ENCODE peak calls at places on chromosomes 6 and 20, in four cellular contexts. One of them, this sample, is unnamed. For H3K4me1, the result is how much of the 10 kb centered on the place peaks cover.

GRCh38 chr20:14406495-14406894 is 69.1 kb upstream of the FLRT3 start:
- DNase-seq in transverse colon: no peak
- DNase-seq in sigmoid colon: no peak
- DNase-seq in prostate gland: no peak
- DNase-seq in this sample: no peak

GRCh38 chr6:31969712-31970603 is 2.0 kb downstream of the DXO start:
- DNase-seq in transverse colon: no peak
- DNase-seq in prostate gland: no peak
- DNase-seq in sigmoid colon: peak
- DNase-seq in this sample: no peak

GRCh38 chr6:149235130-149235561 is 82.4 kb upstream of the TAB2 start:
- DNase-seq in prostate gland: no peak
- DNase-seq in transverse colon: peak
- DNase-seq in sigmoid colon: no peak
- DNase-seq in this sample: no peak

GRCh38 chr20:51306521-51307358 is 235.8 kb downstream of the NFATC2 start:
- DNase-seq in prostate gland: peak
- DNase-seq in transverse colon: peak
- DNase-seq in sigmoid colon: peak
- DNase-seq in this sample: peak

GRCh38 chr20:50260480-50261221 is 70.0 kb downstream of the CEBPB start:
- DNase-seq in transverse colon: no peak
- DNase-seq in prostate gland: no peak
- DNase-seq in sigmoid colon: no peak
- DNase-seq in this sample: no peak

GRCh38 chr6:139257821-139258398 is 33.9 kb downstream of the TXLNB start:
- DNase-seq in prostate gland: no peak
- DNase-seq in transverse colon: no peak
- DNase-seq in sigmoid colon: no peak
- DNase-seq in this sample: no peak

GRCh38 chr6:106525885-106526280 is 103.4 kb downstream of the RTN4IP1 start:
- DNase-seq in transverse colon: no peak
- DNase-seq in sigmoid colon: no peak
- DNase-seq in prostate gland: no peak
- DNase-seq in this sample: no peak

GRCh38 chr20:62666736-62667529 is 24.6 kb downstream of the SLCO4A1 start:
- DNase-seq in sigmoid colon: no peak
- DNase-seq in transverse colon: peak
- DNase-seq in prostate gland: no peak
- DNase-seq in this sample: peak

GRCh38 chr6:37826188-37826587 is 6.7 kb downstream of the ZFAND3 start:
- DNase-seq in transverse colon: no peak
- DNase-seq in prostate gland: no peak
- DNase-seq in sigmoid colon: no peak
- DNase-seq in this sample: no peak

GRCh38 chr20:31630187-31630790 is 7.4 kb upstream of the COX4I2 start:
- DNase-seq in transverse colon: no peak
- DNase-seq in prostate gland: peak
- DNase-seq in sigmoid colon: no peak
- DNase-seq in this sample: peak

GRCh38 chr20:57387463-57387862 is 3.7 kb upstream of the RBM38 start:
- DNase-seq in prostate gland: no peak
- DNase-seq in sigmoid colon: peak
- DNase-seq in transverse colon: no peak
- DNase-seq in this sample: no peak

GRCh38 chr6:50333696-50334095 is 284.0 kb upstream of the DEFB112 start:
- DNase-seq in transverse colon: no peak
- DNase-seq in sigmoid colon: no peak
- DNase-seq in prostate gland: no peak
- DNase-seq in this sample: no peak

GRCh38 chr6:106704327-106704726 is 74.9 kb downstream of the QRSL1 start:
- DNase-seq in prostate gland: no peak
- DNase-seq in sigmoid colon: no peak
- DNase-seq in transverse colon: no peak
- DNase-seq in this sample: no peak

GRCh38 chr6:88629838-88630462 is 333.5 kb downstream of the RNGTT start:
- DNase-seq in prostate gland: no peak
- DNase-seq in transverse colon: no peak
- DNase-seq in sigmoid colon: no peak
- DNase-seq in this sample: no peak

GRCh38 chr6:33785766-33786165 is 3.2 kb downstream of the LEMD2 start:
- DNase-seq in prostate gland: no peak
- DNase-seq in transverse colon: no peak
- DNase-seq in sigmoid colon: no peak
- DNase-seq in this sample: no peak

GRCh38 chr20:53331151-53331973 is 262.3 kb downstream of the ZNF217 start:
- DNase-seq in transverse colon: no peak
- DNase-seq in sigmoid colon: no peak
- DNase-seq in prostate gland: no peak
- DNase-seq in this sample: no peak

GRCh38 chr20:37533154-37533715 is 5.6 kb upstream of the BLCAP start:
- DNase-seq in sigmoid colon: no peak
- DNase-seq in transverse colon: no peak
- DNase-seq in prostate gland: no peak
- DNase-seq in this sample: no peak

GRCh38 chr6:21500314-21500713 is 93.2 kb upstream of the SOX4 start:
- DNase-seq in prostate gland: no peak
- DNase-seq in transverse colon: no peak
- DNase-seq in sigmoid colon: no peak
- DNase-seq in this sample: no peak

GRCh38 chr6:44074383-44075136 is 52.7 kb downstream of the MRPL14 start:
- DNase-seq in prostate gland: peak
- DNase-seq in sigmoid colon: peak
- DNase-seq in transverse colon: peak
- DNase-seq in this sample: peak

GRCh38 chr6:113909224-113909856 is 52.2 kb downstream of the MARCKS start:
- DNase-seq in sigmoid colon: no peak
- DNase-seq in prostate gland: peak
- DNase-seq in transverse colon: no peak
- DNase-seq in this sample: no peak

GRCh38 chr6:125273965-125274364 is 27.8 kb downstream of the HDDC2 start:
- DNase-seq in transverse colon: peak
- DNase-seq in prostate gland: no peak
- DNase-seq in sigmoid colon: peak
- DNase-seq in this sample: peak

GRCh38 chr6:78639505-78640110 is 227.7 kb upstream of the IRAK1BP1 start:
- DNase-seq in sigmoid colon: no peak
- DNase-seq in transverse colon: no peak
- DNase-seq in prostate gland: no peak
- DNase-seq in this sample: no peak

GRCh38 chr20:36093804-36094145 is 60.8 kb upstream of the EPB41L1 start:
- DNase-seq in sigmoid colon: no peak
- DNase-seq in prostate gland: no peak
- DNase-seq in transverse colon: no peak
- DNase-seq in this sample: no peak

GRCh38 chr6:81847866-81848265 is 95.4 kb upstream of the TENT5A start:
- DNase-seq in transverse colon: no peak
- DNase-seq in prostate gland: no peak
- DNase-seq in sigmoid colon: no peak
- DNase-seq in this sample: no peak

GRCh38 chr20:50321797-50322480 is 131.3 kb downstream of the CEBPB start:
- DNase-seq in sigmoid colon: peak
- DNase-seq in prostate gland: peak
- DNase-seq in transverse colon: peak
- DNase-seq in this sample: no peak

GRCh38 chr20:54726687-54727086 is 251.3 kb downstream of the DOK5 start:
- DNase-seq in sigmoid colon: no peak
- DNase-seq in prostate gland: no peak
- DNase-seq in transverse colon: no peak
- DNase-seq in this sample: no peak

GRCh38 chr6:143449731-143450452 is 603 bp downstream of the ADAT2 start:
- DNase-seq in prostate gland: peak
- DNase-seq in transverse colon: peak
- DNase-seq in sigmoid colon: no peak
- DNase-seq in this sample: no peak

GRCh38 chr20:64045346-64046011 is 4.0 kb downstream of the SOX18 start:
- DNase-seq in sigmoid colon: no peak
- DNase-seq in prostate gland: no peak
- DNase-seq in transverse colon: no peak
- DNase-seq in this sample: no peak

GRCh38 chr6:101085327-101085726 is 204.2 kb upstream of the ASCC3 start:
- DNase-seq in sigmoid colon: no peak
- DNase-seq in transverse colon: no peak
- DNase-seq in prostate gland: no peak
- DNase-seq in this sample: no peak

GRCh38 chr20:43716757-43717615 is 9.8 kb downstream of the GTSF1L start:
- DNase-seq in transverse colon: no peak
- DNase-seq in prostate gland: no peak
- DNase-seq in sigmoid colon: no peak
- DNase-seq in this sample: no peak
- TF ChIP-seq POLR2AphosphoS5 in transverse colon: no peak
- TF ChIP-seq POLR2AphosphoS5 in prostate gland: no peak
- TF ChIP-seq POLR2AphosphoS5 in sigmoid colon: no peak
- TF ChIP-seq POLR2AphosphoS5 in this sample: no peak

GRCh38 chr6:52572536-52572935 is 4.3 kb downstream of the TRAM2 start:
- DNase-seq in transverse colon: no peak
- DNase-seq in prostate gland: no peak
- DNase-seq in sigmoid colon: no peak
- DNase-seq in this sample: no peak
- H3K4me1 ChIP-seq in transverse colon: half or more
- H3K4me1 ChIP-seq in prostate gland: under half
- H3K4me1 ChIP-seq in sigmoid colon: half or more
- H3K4me1 ChIP-seq in this sample: half or more

DNA sequence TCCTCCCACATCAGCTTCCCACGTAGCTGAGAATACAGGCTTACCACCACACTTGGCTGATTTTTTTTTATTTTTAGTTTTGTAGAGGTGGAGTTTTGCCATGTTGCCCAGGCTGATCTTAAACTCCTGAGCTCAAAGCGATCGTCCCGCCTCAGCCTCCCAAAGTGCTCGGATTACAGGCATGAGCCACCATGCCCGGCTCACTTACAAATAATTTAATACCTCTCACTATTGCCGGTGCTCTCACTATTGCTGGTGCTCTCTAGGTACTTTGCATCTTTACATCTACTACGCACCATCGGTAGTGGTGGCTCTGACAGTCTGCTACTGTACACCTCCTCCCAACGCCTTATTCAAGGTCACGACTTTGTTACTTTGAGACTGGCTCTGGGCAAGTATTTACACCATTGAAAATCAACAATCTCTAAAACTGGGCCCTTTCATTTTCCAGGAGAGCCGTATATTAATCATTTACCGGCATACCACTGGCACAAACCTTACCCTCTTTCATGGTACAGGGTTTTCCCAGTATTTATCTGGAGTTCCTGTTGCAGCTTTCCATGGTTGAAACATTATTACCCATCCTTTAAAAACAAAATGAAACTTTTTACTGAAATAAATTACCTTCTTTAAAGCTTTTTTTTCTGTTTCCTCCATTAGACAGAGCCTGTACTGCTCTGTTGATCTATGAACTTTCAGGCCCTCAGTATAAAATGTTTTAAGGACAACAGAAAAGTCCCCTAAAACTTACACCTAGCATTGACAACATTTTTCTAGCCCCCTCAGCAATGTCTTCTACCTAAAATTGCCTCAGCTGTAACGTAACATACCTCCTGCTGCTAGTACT is 259.6 kb upstream of the PLCB4 start:
- DNase-seq in sigmoid colon: no peak
- DNase-seq in prostate gland: no peak
- DNase-seq in transverse colon: no peak
- DNase-seq in this sample: no peak
- TF ChIP-seq POLR2AphosphoS5 in sigmoid colon: no peak
- TF ChIP-seq POLR2AphosphoS5 in prostate gland: no peak
- TF ChIP-seq POLR2AphosphoS5 in transverse colon: no peak
- TF ChIP-seq POLR2AphosphoS5 in this sample: no peak

DNA sequence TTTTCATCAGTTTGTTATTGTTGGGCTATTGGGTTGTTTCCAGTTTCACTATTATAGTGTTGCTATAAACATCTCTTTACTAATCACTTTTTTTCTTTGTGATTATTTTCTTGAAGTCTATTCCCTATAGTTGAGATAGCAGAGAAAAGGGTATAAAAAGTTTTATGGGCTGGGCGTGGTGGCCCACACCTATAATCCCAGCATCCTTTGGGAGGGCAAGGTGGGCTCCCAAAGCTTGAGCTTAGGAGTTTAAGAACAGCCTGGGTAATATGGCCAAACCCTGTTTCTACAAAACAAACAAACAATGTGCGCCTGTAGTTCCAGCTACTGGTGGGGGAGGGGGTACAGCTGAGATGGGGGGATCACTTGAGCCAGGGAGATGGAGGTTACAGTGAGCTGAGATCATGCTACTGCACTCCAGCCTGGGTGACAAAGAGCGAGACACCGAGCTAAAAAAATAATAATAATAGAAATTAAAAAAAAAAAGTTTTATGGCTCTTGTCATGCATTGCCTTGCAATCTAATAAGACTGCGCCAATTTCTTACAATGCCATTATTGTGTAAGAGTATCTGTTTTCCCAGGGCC is 3.8 kb downstream of the ACSS2 start:
- DNase-seq in prostate gland: no peak
- DNase-seq in sigmoid colon: no peak
- DNase-seq in transverse colon: no peak
- DNase-seq in this sample: no peak
- H3K4me1 ChIP-seq in prostate gland: under half
- H3K4me1 ChIP-seq in sigmoid colon: under half
- H3K4me1 ChIP-seq in transverse colon: half or more
- H3K4me1 ChIP-seq in this sample: half or more

DNA sequence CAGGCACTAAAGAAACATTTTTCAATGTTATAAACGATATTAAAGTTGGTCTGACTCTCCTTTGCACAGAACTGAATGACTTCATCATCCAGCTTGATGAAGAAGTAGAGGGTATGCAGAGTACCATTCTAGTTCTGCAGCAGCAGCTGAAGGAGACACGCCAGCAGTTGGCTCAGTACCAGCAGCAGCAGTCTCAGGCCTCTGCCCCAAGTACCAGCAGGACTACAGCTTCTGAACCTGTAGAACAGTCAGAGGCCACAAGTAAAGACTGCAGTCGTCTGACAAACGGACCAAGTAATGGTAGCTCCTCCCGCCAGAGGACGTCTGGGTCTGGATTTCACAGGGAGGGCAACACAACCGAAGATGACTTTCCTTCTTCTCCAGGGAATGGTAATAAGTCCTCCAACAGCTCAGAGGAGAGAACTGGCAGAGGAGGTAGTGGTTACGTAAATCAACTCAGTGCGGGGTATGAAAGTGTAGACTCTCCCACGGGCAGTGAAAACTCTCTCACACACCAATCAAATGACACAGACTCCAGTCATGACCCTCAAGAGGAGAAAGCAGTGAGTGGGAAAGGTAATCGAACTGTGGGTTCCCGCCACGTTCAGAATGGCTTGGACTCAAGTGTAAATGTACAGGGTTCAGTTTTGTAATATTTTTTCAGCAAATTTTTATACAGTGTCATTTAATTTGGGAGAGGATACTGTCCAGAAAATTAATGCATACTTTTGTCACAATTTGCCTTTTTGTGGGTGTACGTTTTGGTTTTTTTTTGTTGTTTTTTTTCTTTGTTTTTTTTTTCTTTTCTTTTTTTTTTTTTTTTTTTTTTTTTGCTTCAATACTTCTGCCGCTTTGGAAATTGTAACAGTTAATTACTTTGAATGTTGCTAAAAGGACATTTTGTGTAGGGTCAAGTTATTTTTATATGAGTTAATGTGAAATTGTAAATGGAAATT is 6.6 kb upstream of the ACAT2 start:
- DNase-seq in sigmoid colon: no peak
- DNase-seq in transverse colon: no peak
- DNase-seq in prostate gland: no peak
- DNase-seq in this sample: no peak
- TF ChIP-seq POLR2AphosphoS5 in sigmoid colon: peak
- TF ChIP-seq POLR2AphosphoS5 in transverse colon: no peak
- TF ChIP-seq POLR2AphosphoS5 in prostate gland: no peak
- TF ChIP-seq POLR2AphosphoS5 in this sample: no peak

GRCh38 chr6:166614589-166614988 is 12.5 kb downstream of the RPS6KA2 start:
- DNase-seq in sigmoid colon: no peak
- DNase-seq in transverse colon: no peak
- DNase-seq in prostate gland: no peak
- DNase-seq in this sample: no peak
- H3K4me1 ChIP-seq in sigmoid colon: under half
- H3K4me1 ChIP-seq in transverse colon: under half
- H3K4me1 ChIP-seq in prostate gland: under half
- H3K4me1 ChIP-seq in this sample: under half